ENCODE peak calls at places on chromosomes 5 and 9, in ten cellular contexts. J is body of pancreas, X is fibroblast of lung, F is HepG2, P is fibroblast of pulmonary artery, Y is stomach, D is BJ, Q is fibroblast of the aortic adventitia, E is upper lobe of right lung, W is tibial artery. K is an unnamed sample.

GRCh38 chr9:105438136-105438839 is 9.5 kb upstream of the FSD1L start:
- DNase-seq in E (no peak), X (peak; percentile 85), J (no peak), P (peak; percentile 82), D (no peak), W (no peak), Y (no peak), Q (peak; percentile 56), F (no peak), K (no peak)

GRCh38 chr9:129584136-129584535 is 36.8 kb downstream of the C9orf50 start:
- DNase-seq in F (peak; percentile 82), J (peak; percentile 84), X (peak; percentile 91), E (no peak), D (no peak), W (peak; percentile 77), P (peak; percentile 92), Y (peak; percentile 77), Q (peak; percentile 90), K (no peak)

GRCh38 chr9:121141706-121142105 is 60.0 kb downstream of the RAB14 start:
- DNase-seq in E (no peak), J (no peak), P (no peak), W (no peak), D (no peak), X (no peak), Q (no peak), Y (no peak), F (no peak), K (no peak)

GRCh38 chr9:126513159-126514036 is 100.3 kb upstream of the LMX1B start:
- DNase-seq in Q (no peak), J (no peak), Y (no peak), X (no peak), P (no peak), W (no peak), F (no peak), E (no peak), D (no peak), K (peak; percentile 59)

GRCh38 chr5:147400076-147400809 is 109.6 kb downstream of the DPYSL3 start:
- DNase-seq in D (no peak), E (no peak), F (no peak), Q (no peak), Y (no peak), J (no peak), W (no peak), P (no peak), X (no peak), K (no peak)

GRCh38 chr5:143404416-143405062 is 1.1 kb upstream of the NR3C1 start:
- DNase-seq in W (peak; percentile 81), F (peak; percentile 28), Y (peak; percentile 75), P (peak; percentile 95), D (peak; percentile 62), X (peak; percentile 97), J (peak; percentile 81), Q (peak; percentile 96), E (peak; percentile 91), K (no peak)

GRCh38 chr5:150317048-150318003 is 14.6 kb upstream of the ARSI start:
- DNase-seq in F (peak; percentile 86), E (no peak), D (peak; percentile 74), P (peak; percentile 83), W (no peak), Y (no peak), Q (peak; percentile 79), X (peak; percentile 92), J (peak; percentile 20), K (peak; percentile 79)

GRCh38 chr5:146447734-146448380 is 724 bp downstream of the TCERG1 start:
- DNase-seq in Y (no peak), E (no peak), F (peak; percentile 47), J (peak; percentile 23), W (no peak), D (no peak), P (peak; percentile 28), X (peak; percentile 42), Q (peak; percentile 33), K (no peak)

GRCh38 chr9:107750741-107751521 is 261.4 kb upstream of the KLF4 start:
- DNase-seq in Y (peak; percentile 81), Q (peak; percentile 100), D (peak; percentile 95), E (peak; percentile 72), P (peak; percentile 99), J (peak; percentile 82), X (peak; percentile 100), F (peak; percentile 13), W (peak; percentile 94), K (no peak)

DNA sequence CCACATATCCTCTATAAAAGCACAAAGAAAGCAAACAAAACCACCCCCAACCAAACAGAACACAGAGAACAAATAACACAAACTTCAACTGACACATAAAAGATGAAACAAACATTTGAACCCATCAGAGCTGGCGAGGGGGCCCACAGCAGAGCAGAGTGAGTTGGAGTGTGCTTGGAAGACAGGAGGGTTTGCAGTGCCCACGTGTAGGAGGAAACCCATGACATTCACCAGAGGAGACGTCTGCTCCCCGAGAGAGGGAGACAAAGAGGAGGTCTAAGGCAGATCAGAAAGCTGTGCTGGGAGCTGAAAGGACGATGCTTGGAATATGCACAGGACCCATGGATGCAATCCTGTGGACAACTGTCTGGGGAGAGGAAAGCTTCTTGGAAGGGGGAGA is 27.0 kb downstream of the MRPL36 start:
- DNase-seq in F (peak; percentile 44), W (no peak), Y (no peak), Q (peak; percentile 62), X (peak; percentile 58), P (peak; percentile 68), D (no peak), E (no peak), J (no peak), K (no peak)
- TF ChIP-seq CTCF in F (peak; percentile 54), W (no peak), Y (no peak), Q (peak; percentile 70), X (peak; percentile 63), P (peak; percentile 67), D (peak; percentile 63), E (no peak), J (no peak), K (peak; percentile 52)

GRCh38 chr9:15355669-15356068 is 48.7 kb upstream of the TTC39B start:
- DNase-seq in E (no peak), F (no peak), J (no peak), Y (no peak), X (no peak), W (no peak), P (no peak), D (no peak), Q (no peak), K (no peak)

GRCh38 chr9:15357050-15357653 is 50.1 kb upstream of the TTC39B start:
- DNase-seq in F (peak; percentile 60), P (no peak), E (peak; percentile 67), Q (no peak), X (no peak), J (peak; percentile 12), W (no peak), D (no peak), Y (peak; percentile 28), K (no peak)

GRCh38 chr9:15352301-15352700 is 45.3 kb upstream of the TTC39B start:
- DNase-seq in Q (no peak), X (no peak), Y (no peak), D (no peak), E (no peak), W (no peak), F (peak; percentile 47), J (no peak), P (no peak), K (no peak)

GRCh38 chr9:15353892-15354291 is 46.9 kb upstream of the TTC39B start:
- DNase-seq in P (no peak), E (no peak), Y (no peak), F (no peak), J (no peak), D (no peak), X (no peak), Q (no peak), W (no peak), K (no peak)

DNA sequence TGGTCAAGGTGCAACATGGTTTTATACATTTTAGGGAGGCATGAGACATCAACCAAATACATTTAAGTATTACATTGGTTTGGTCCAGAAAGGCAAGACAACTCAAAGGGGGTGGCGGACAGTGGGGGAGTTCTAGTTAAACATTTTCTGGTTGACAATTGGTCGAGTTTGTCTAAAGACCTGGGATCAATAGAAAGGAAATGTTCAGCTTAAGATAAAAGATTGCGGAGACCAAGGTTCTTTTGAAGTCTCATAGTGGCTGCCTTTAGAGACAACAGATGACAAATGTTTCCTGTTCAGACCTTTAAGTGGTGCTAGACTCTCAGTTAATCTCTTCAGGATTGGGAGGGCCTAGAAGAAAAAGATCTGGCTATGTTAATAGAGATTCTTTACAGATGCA is 47.7 kb upstream of the TTC39B start:
- DNase-seq in J (no peak), Q (no peak), P (no peak), E (no peak), D (no peak), X (no peak), F (peak; percentile 67), Y (no peak), W (no peak), K (no peak)
- TF ChIP-seq CTCF in J (no peak), Q (no peak), P (no peak), E (no peak), D (no peak), X (no peak), F (peak; percentile 37), Y (no peak), W (peak; percentile 6), K (peak; percentile 66)

DNA sequence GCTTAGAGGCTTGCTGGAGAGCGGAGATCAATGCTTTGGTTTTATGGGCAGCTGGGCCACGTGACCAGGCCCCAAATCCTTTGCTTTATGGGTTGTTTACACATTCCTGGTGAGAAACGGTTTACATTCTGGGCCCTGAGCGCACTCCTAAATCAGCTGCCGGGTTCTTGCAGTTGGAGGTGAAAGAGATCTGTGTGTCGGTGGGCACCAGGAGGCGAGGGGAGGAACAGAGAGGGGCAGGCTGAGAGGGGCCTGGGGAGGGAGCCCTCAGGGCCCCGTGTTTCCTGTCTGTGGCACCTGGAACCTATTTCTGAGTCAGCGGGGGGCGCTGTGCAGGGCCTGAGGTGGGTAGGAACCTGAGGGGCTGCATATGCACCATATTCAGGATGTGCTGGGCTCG is 63.5 kb upstream of the HAND1 start:
- DNase-seq in X (no peak), W (no peak), D (no peak), Q (no peak), Y (no peak), P (no peak), J (no peak), E (no peak), F (no peak), K (no peak)
- TF ChIP-seq CTCF in X (no peak), W (no peak), D (peak; percentile 28), Q (peak; percentile 12), Y (no peak), P (no peak), J (no peak), E (peak; percentile 20), F (peak; percentile 55), K (no peak)

GRCh38 chr9:90167920-90168319 is 474.7 kb downstream of the DIRAS2 start:
- DNase-seq in X (no peak), F (no peak), J (no peak), P (no peak), W (no peak), E (no peak), Q (no peak), D (no peak), Y (no peak), K (no peak)
- TF ChIP-seq CTCF in X (no peak), F (no peak), J (no peak), P (no peak), W (no peak), E (no peak), Q (no peak), D (no peak), Y (no peak), K (no peak)

K was measured in chondrocyte.